ENCODE peak calls at places on chromosomes 1 and 21, in seven cellular contexts. L, Y, B, J, W, F and K are unnamed samples.

GRCh38 chr1:49298304-49298703 is 521.6 kb upstream of the BEND5 start:
- DNase-seq in L (no peak), Y (no peak), B (peak; percentile 34), J (no peak), W (no peak), F (no peak), K (no peak)

GRCh38 chr1:218488986-218489385 is 143.8 kb downstream of the TGFB2 start:
- DNase-seq in L (peak; percentile 22), Y (peak; percentile 97), B (no peak), J (no peak), W (no peak), F (no peak), K (no peak)

GRCh38 chr1:173749137-173749536 is 34.4 kb downstream of the KLHL20 start:
- DNase-seq in L (peak; percentile 3), Y (no peak), B (no peak), J (no peak), W (no peak), F (no peak), K (no peak)

GRCh38 chr1:100868364-100868995 is 26.2 kb downstream of the EXTL2 start:
- DNase-seq in L (peak; percentile 70), Y (peak; percentile 46), B (no peak), J (no peak), W (no peak), F (peak; percentile 9), K (peak; percentile 46)

GRCh38 chr1:220013497-220013896 is 32.8 kb downstream of the EPRS1 start:
- DNase-seq in L (peak; percentile 59), Y (peak; percentile 75), B (no peak), J (no peak), W (no peak), F (no peak), K (no peak)

GRCh38 chr1:209936125-209936524 is 1.9 kb upstream of the SYT14 start:
- DNase-seq in L (no peak), Y (no peak), B (no peak), J (no peak), W (no peak), F (no peak), K (no peak)

GRCh38 chr21:42465008-42465878 is 30.8 kb downstream of the RSPH1 start:
- DNase-seq in L (no peak), Y (peak; percentile 6), B (peak; percentile 43), J (no peak), W (peak; percentile 64), F (peak; percentile 45), K (no peak)

GRCh38 chr1:59674605-59675004 is 140.1 kb upstream of the HOOK1 start:
- DNase-seq in L (peak; percentile 24), Y (peak; percentile 28), B (no peak), J (peak; percentile 29), W (peak; percentile 28), F (no peak), K (no peak)

GRCh38 chr1:221620437-221621384 is 121.2 kb downstream of the DUSP10 start:
- DNase-seq in L (peak; percentile 23), Y (peak; percentile 42), B (no peak), J (no peak), W (no peak), F (no peak), K (no peak)

GRCh38 chr1:161921990-161922389 is 101.7 kb downstream of the OLFML2B start:
- DNase-seq in L (peak; percentile 68), Y (peak; percentile 78), B (no peak), J (no peak), W (no peak), F (no peak), K (no peak)

GRCh38 chr1:71521655-71522264 is 440.9 kb upstream of the ZRANB2 start:
- DNase-seq in L (peak; percentile 43), Y (peak; percentile 32), B (peak; percentile 39), J (peak; percentile 20), W (peak; percentile 65), F (no peak), K (no peak)

GRCh38 chr1:160058087-160058486 is 11.9 kb downstream of the KCNJ10 start:
- DNase-seq in L (no peak), Y (no peak), B (no peak), J (no peak), W (no peak), F (peak; percentile 32), K (no peak)

GRCh38 chr1:181187596-181188126 is 99.2 kb downstream of the IER5 start:
- DNase-seq in L (no peak), Y (no peak), B (no peak), J (no peak), W (no peak), F (no peak), K (no peak)

GRCh38 chr1:171814692-171815091 is 26.6 kb upstream of the DNM3 start:
- DNase-seq in L (peak; percentile 39), Y (peak; percentile 89), B (no peak), J (no peak), W (no peak), F (no peak), K (no peak)

GRCh38 chr1:211514030-211514754 is 22.2 kb upstream of the RD3 start:
- DNase-seq in L (peak; percentile 84), Y (peak; percentile 83), B (peak; percentile 87), J (peak; percentile 73), W (peak; percentile 90), F (peak; percentile 91), K (peak; percentile 71)
- H3K4me1 ChIP-seq in L (peaks cover 5% of the 10 kb centered on the region), Y (peaks cover 4% of the 10 kb centered on the region), B (peaks cover 27% of the 10 kb centered on the region), J (no peaks in the 10 kb centered on the region), W (peaks cover 9% of the 10 kb centered on the region), F (peaks cover 30% of the 10 kb centered on the region), K (peaks cover 10% of the 10 kb centered on the region)

DNA sequence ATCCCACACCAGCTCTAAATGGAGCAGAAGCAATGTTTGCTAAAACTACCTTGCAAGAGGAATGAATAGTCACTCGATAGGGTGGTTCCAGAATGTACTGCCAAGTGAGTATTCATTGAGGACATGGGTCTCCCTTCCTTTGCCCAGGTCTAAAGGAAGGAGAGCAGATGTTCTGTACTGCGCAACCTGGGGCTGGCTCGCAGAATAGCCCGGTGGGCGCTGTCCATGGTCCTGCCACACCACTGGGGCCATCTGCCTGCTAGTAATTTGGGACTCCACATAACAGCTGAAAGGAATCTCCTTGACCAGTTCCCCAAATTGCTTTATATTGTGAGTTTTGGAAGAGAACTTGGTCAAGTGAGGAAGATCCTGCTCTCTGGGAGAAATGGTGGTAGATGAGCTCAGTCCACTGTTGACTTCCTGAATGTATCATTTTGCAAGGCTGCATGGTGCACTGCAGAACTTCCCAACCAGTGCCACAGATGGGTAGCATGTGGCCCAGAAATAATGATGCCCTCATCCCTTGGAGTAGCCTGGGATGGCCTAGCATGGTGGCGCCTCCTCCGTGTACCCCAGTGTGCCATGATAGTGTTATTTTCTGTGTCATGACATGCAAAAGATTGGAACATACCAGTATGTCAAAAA is 5.7 kb downstream of the SLC6A17 start:
- DNase-seq in L (peak; percentile 63), Y (peak; percentile 48), B (peak; percentile 65), J (peak; percentile 56), W (peak; percentile 42), F (peak; percentile 79), K (peak; percentile 10)
- H3K27me3 ChIP-seq in L (peaks cover 14% of the 10 kb centered on the region), Y (peaks cover 3% of the 10 kb centered on the region), B (peaks cover 32% of the 10 kb centered on the region), J (peaks cover 36% of the 10 kb centered on the region), W (peaks cover 6% of the 10 kb centered on the region), F (no peaks in the 10 kb centered on the region), K (no peaks in the 10 kb centered on the region)

DNA sequence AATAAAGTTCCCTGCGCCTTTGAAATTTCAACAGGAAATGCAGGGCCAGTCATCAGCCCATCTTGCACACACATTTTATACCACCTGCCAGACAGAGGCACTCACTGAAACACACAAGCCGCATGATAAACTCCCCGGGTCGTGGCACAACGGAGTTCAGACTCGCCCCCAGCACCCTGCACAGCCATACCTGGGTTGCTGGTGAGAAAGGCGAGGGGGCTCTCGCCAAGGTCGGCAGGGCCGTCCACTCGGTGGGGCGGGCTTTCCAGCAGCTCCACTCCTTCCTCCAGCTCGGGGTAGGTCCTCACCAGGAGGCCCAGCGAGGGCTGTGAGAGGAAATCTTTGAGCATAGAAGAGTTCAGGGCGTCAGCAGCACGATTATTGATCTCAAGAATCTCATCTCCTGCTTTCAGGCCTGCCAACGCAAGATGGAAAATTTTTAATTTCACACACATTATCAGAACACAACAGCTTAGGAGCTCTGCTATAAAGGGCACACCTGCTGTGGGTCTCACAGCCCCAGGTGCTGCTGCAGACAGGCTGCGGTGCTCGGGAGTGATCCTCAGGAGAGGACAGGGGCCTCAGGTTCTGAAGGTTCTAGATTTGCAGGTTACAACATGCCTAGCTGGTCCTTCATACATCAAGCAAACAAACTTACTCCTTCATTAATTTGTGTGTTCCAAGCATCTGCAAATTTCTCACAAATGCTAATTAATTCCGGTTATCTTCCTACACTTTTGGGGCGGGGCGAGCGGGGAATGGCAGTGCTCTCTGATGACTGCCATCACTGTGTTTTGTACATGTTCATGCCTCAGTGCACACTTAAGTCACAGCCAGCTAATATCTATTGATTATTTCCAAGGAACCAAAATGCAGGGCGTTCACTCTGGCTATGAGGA is 144.2 kb upstream of the KRTAP19-8 start:
- DNase-seq in L (no peak), Y (no peak), B (no peak), J (no peak), W (no peak), F (no peak), K (peak; percentile 78)
- H3K4me1 ChIP-seq in L (no peaks in the 10 kb centered on the region), Y (no peaks in the 10 kb centered on the region), B (no peaks in the 10 kb centered on the region), J (no peaks in the 10 kb centered on the region), W (no peaks in the 10 kb centered on the region), F (no peaks in the 10 kb centered on the region), K (peaks cover 56% of the 10 kb centered on the region)

GRCh38 chr1:119659628-119660027 is 11.6 kb upstream of the ZNF697 start:
- DNase-seq in L (peak; percentile 36), Y (no peak), B (no peak), J (peak; percentile 27), W (peak; percentile 33), F (no peak), K (no peak)
- H3K27me3 ChIP-seq in L (peaks cover 4% of the 10 kb centered on the region), Y (peaks cover 4% of the 10 kb centered on the region), B (no peaks in the 10 kb centered on the region), J (no peaks in the 10 kb centered on the region), W (no peaks in the 10 kb centered on the region), F (peaks cover 9% of the 10 kb centered on the region), K (no peaks in the 10 kb centered on the region)

GRCh38 chr1:41682149-41682548 is 197.7 kb upstream of the EDN2 start:
- DNase-seq in L (no peak), Y (no peak), B (no peak), J (no peak), W (no peak), F (no peak), K (no peak)
- H3K4me1 ChIP-seq in L (peaks cover 22% of the 10 kb centered on the region), Y (peaks cover 12% of the 10 kb centered on the region), B (peaks cover 4% of the 10 kb centered on the region), J (no peaks in the 10 kb centered on the region), W (no peaks in the 10 kb centered on the region), F (peaks cover 5% of the 10 kb centered on the region), K (peaks cover 59% of the 10 kb centered on the region)

GRCh38 chr21:25643486-25643885 is 4.4 kb downstream of the JAM2 start:
- DNase-seq in L (no peak), Y (no peak), B (no peak), J (no peak), W (no peak), F (no peak), K (no peak)
- H3K27me3 ChIP-seq in L (peaks cover 10% of the 10 kb centered on the region), Y (peaks cover 5% of the 10 kb centered on the region), B (peaks cover 16% of the 10 kb centered on the region), J (no peaks in the 10 kb centered on the region), W (peaks cover 13% of the 10 kb centered on the region), F (peaks cover 28% of the 10 kb centered on the region), K (no peaks in the 10 kb centered on the region)

GRCh38 chr1:155134322-155134721 is 1.3 kb upstream of the SLC50A1 start:
- DNase-seq in L (no peak), Y (no peak), B (no peak), J (no peak), W (no peak), F (no peak), K (no peak)

GRCh38 chr1:155135416-155136197 is at the start of gene SLC50A1:
- DNase-seq in L (peak; percentile 91), Y (peak; percentile 95), B (peak; percentile 97), J (peak; percentile 96), W (peak; percentile 95), F (peak; percentile 94), K (peak; percentile 90)

GRCh38 chr1:155136728-155137127 is 1.1 kb downstream of the SLC50A1 start:
- DNase-seq in L (no peak), Y (no peak), B (no peak), J (no peak), W (peak; percentile 68), F (no peak), K (no peak)

GRCh38 chr1:155133799-155134281 is 1.8 kb upstream of the SLC50A1 start:
- DNase-seq in L (no peak), Y (no peak), B (no peak), J (no peak), W (peak; percentile 43), F (no peak), K (no peak)

GRCh38 chr1:155134858-155135415 is 715 bp upstream of the SLC50A1 start:
- DNase-seq in L (peak; percentile 97), Y (peak; percentile 99), B (peak; percentile 94), J (peak; percentile 87), W (peak; percentile 93), F (peak; percentile 83), K (peak; percentile 77)
- H3K4me1 ChIP-seq in L (peaks cover 10% of the 10 kb centered on the region), Y (peaks cover 18% of the 10 kb centered on the region), B (peaks cover 90% of the 10 kb centered on the region), J (peaks cover 21% of the 10 kb centered on the region), W (peaks cover 20% of the 10 kb centered on the region), F (peaks cover 66% of the 10 kb centered on the region), K (peaks cover 6% of the 10 kb centered on the region)